ENCODE peak calls at places on chromosome 7, in nine cellular contexts. Z is K562, H is AG10803, K is left lung, G is Calu3, V is fibroblast of mammary gland, M is esophagus squamous epithelium, X is esophagus muscularis mucosa, W is ovary. C is an unnamed sample.

GRCh38 chr7:21318916-21319270 is 109.0 kb upstream of the SP4 start:
- DNase-seq in Z (no peak), H (no peak), K (no peak), G (no peak), V (no peak), M (no peak), X (no peak), W (no peak), C (no peak)

GRCh38 chr7:19051767-19052375 is 65.6 kb downstream of the TWIST1 start:
- DNase-seq in Z (peak; percentile 48), H (no peak), K (no peak), G (peak; percentile 64), V (peak; percentile 58), M (no peak), X (no peak), W (no peak), C (no peak)

GRCh38 chr7:27095897-27096755 is at the start of gene HOXA1:
- DNase-seq in Z (peak; percentile 73), H (peak; percentile 93), K (peak; percentile 86), G (no peak), V (peak; percentile 92), M (peak; percentile 52), X (peak; percentile 98), W (peak; percentile 83), C (peak; percentile 67)

GRCh38 chr7:21338728-21339164 is 89.1 kb upstream of the SP4 start:
- DNase-seq in Z (no peak), H (no peak), K (no peak), G (no peak), V (no peak), M (no peak), X (no peak), W (no peak), C (no peak)

GRCh38 chr7:100093498-100093897 is 4.7 kb downstream of the COPS6 start:
- DNase-seq in Z (no peak), H (no peak), K (no peak), G (no peak), V (no peak), M (no peak), X (no peak), W (no peak), C (no peak)

GRCh38 chr7:158706273-158706704 is 1.7 kb upstream of the NCAPG2 start:
- DNase-seq in Z (peak; percentile 72), H (no peak), K (no peak), G (no peak), V (peak; percentile 24), M (no peak), X (no peak), W (no peak), C (no peak)

GRCh38 chr7:153190452-153190851 is 430.9 kb downstream of the ACTR3B start:
- DNase-seq in Z (peak; percentile 77), H (no peak), K (no peak), G (no peak), V (no peak), M (no peak), X (no peak), W (no peak), C (no peak)

GRCh38 chr7:26500749-26501352 is 209.2 kb downstream of the SNX10 start:
- DNase-seq in Z (no peak), H (peak; percentile 37), K (no peak), G (no peak), V (peak; percentile 51), M (no peak), X (no peak), W (no peak), C (no peak)

GRCh38 chr7:53383131-53383530 is 347.7 kb downstream of the POM121L12 start:
- DNase-seq in Z (no peak), H (no peak), K (no peak), G (no peak), V (no peak), M (no peak), X (no peak), W (no peak), C (no peak)

GRCh38 chr7:114530074-114530611 is 115.5 kb downstream of the FOXP2 start:
- DNase-seq in Z (no peak), H (peak; percentile 67), K (no peak), G (no peak), V (no peak), M (no peak), X (no peak), W (no peak), C (no peak)

GRCh38 chr7:13467111-13467547 is 522.3 kb downstream of the ETV1 start:
- DNase-seq in Z (no peak), H (peak; percentile 4), K (no peak), G (no peak), V (no peak), M (no peak), X (no peak), W (no peak), C (no peak)

DNA sequence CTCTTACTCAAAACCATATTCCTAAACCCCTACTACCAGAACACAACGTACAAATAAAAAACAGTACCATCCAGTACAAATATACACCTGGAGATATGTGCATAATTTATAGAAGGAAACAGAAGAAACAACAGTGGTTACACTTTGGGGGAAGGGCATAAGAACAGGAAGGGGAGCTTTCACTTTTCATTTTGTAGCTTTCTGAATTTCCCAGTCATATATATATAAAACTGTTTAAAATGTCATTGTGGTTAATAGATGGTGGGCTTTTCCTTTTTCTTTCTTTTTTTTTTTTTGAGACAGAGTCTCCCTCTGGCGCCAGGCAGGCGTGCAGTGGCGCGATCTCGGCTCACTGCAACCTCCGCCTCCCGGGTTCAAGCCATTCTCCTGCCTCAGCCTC is 47.2 kb downstream of the MALSU1 start:
- DNase-seq in Z (no peak), H (no peak), K (no peak), G (no peak), V (no peak), M (no peak), X (no peak), W (no peak), C (no peak)
- TF ChIP-seq CTCF in Z (no peak), H (no peak), K (no peak), G (no peak), V (no peak), M (no peak), X (no peak), W (no peak), C (no peak)

DNA sequence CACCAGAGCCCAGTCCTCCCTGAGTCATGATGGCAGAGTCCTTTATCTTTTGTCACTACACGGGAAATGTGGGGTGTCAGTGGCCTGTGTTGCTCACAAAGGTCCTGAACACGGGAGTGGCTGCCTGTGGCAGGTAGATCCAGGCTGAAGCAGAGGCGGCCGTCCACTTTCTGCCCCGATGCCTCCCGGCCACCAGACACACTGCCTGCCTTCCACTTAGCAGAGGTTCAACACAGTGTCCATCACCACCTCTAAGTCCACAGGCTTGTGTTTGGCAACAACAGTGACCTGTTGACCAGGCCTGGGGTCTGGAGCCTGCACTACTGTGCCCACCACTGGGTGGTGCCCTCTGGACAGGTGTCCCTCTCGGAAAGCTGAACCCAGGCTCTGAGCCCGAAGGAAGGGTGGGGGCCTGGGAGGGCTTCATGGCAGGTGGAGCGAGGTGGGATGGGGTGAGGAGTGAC is 49.9 kb upstream of the CAMK2B start:
- DNase-seq in Z (peak; percentile 49), H (no peak), K (no peak), G (peak; percentile 59), V (no peak), M (no peak), X (no peak), W (no peak), C (no peak)
- TF ChIP-seq CTCF in Z (peak; percentile 53), H (no peak), K (no peak), G (peak; percentile 59), V (peak; percentile 4), M (no peak), X (peak; percentile 24), W (no peak), C (no peak)

GRCh38 chr7:37495574-37496184 is 47.0 kb upstream of the ELMO1 start:
- DNase-seq in Z (peak; percentile 24), H (peak; percentile 22), K (no peak), G (no peak), V (peak; percentile 47), M (no peak), X (no peak), W (no peak), C (no peak)
- TF ChIP-seq CTCF in Z (peak; percentile 75), H (peak; percentile 61), K (peak; percentile 78), G (peak; percentile 61), V (peak; percentile 78), M (peak; percentile 59), X (peak; percentile 55), W (no peak), C (peak; percentile 91)

GRCh38 chr7:3399858-3400257 is 98.8 kb downstream of the SDK1 start:
- DNase-seq in Z (no peak), H (no peak), K (no peak), G (peak; percentile 39), V (peak; percentile 22), M (no peak), X (no peak), W (no peak), C (no peak)
- TF ChIP-seq CTCF in Z (peak; percentile 47), H (no peak), K (no peak), G (peak; percentile 47), V (peak; percentile 21), M (no peak), X (no peak), W (no peak), C (no peak)

DNA sequence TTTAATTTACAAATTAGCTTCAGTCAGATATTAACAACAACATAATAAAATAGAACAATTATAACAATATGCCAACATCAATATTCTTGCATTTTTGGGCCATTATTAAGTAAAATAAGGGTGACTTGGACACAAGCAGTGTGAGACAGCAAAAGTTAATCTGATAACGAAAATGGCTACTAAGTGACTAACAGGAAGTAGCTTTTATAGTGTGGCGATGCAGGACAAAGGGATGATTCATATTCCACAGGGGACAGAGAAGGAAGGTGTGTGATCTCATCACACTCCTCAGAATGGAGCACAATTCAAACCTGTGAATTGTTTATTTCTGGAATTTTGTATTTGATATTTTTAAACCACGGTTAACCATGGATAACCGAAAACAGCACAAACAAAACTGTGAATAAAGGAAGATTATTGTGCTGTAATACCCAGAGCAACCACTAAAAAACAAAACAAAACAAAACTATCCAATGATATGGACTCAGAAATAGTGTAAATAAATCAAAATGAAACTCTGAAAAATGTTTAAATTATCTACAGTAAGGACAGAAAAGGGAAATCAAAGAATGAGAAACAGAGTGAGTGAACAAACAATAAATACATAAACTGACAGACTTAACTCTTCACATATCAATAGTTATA is 66.9 kb upstream of the TFEC start:
- DNase-seq in Z (peak; percentile 23), H (peak; percentile 58), K (no peak), G (peak; percentile 36), V (peak; percentile 63), M (no peak), X (no peak), W (no peak), C (no peak)
- TF ChIP-seq CTCF in Z (no peak), H (peak; percentile 26), K (no peak), G (peak; percentile 12), V (peak; percentile 14), M (no peak), X (no peak), W (no peak), C (no peak)

GRCh38 chr7:45610019-45610418 is 35.9 kb downstream of the ADCY1 start:
- DNase-seq in Z (no peak), H (no peak), K (no peak), G (no peak), V (no peak), M (no peak), X (no peak), W (no peak), C (no peak)
- TF ChIP-seq CTCF in Z (no peak), H (no peak), K (no peak), G (no peak), V (no peak), M (no peak), X (no peak), W (no peak), C (no peak)

C was measured in activated B cell treated with CpG ODN at 0.5 μM for 24 hours.